ENCODE peak calls at places on chromosomes 12 and 14, in six cellular contexts. One of them, this sample, is unnamed.

GRCh38 chr14:78254911-78255431 is 84.8 kb downstream of the NRXN3 start:
- DNase-seq in PC-3: peak
- DNase-seq in neural progenitor cell: no peak
- DNase-seq in HCT116: no peak
- DNase-seq in GM23338: no peak
- DNase-seq in MM.1S: peak
- DNase-seq in this sample: no peak

GRCh38 chr14:86646688-86647687 is 1117.0 kb downstream of the FLRT2 start:
- DNase-seq in PC-3: peak
- DNase-seq in neural progenitor cell: no peak
- DNase-seq in HCT116: no peak
- DNase-seq in GM23338: peak
- DNase-seq in MM.1S: peak
- DNase-seq in this sample: no peak

GRCh38 chr12:89069431-89069830 is 282.9 kb downstream of the DUSP6 start:
- DNase-seq in PC-3: no peak
- DNase-seq in neural progenitor cell: no peak
- DNase-seq in HCT116: no peak
- DNase-seq in GM23338: no peak
- DNase-seq in MM.1S: no peak
- DNase-seq in this sample: no peak

GRCh38 chr12:13124661-13125505 is 21.4 kb upstream of the GSG1 start:
- DNase-seq in PC-3: peak
- DNase-seq in neural progenitor cell: peak
- DNase-seq in HCT116: no peak
- DNase-seq in GM23338: peak
- DNase-seq in MM.1S: no peak
- DNase-seq in this sample: peak

GRCh38 chr14:96368534-96368933 is 5.2 kb downstream of the GSKIP start:
- DNase-seq in PC-3: no peak
- DNase-seq in neural progenitor cell: no peak
- DNase-seq in HCT116: no peak
- DNase-seq in GM23338: peak
- DNase-seq in MM.1S: no peak
- DNase-seq in this sample: no peak

GRCh38 chr12:89783321-89784060 is 74.9 kb upstream of the ATP2B1 start:
- DNase-seq in PC-3: peak
- DNase-seq in neural progenitor cell: no peak
- DNase-seq in HCT116: no peak
- DNase-seq in GM23338: peak
- DNase-seq in MM.1S: no peak
- DNase-seq in this sample: peak

GRCh38 chr12:64323476-64324225 is 66.9 kb downstream of the C12orf56 start:
- DNase-seq in PC-3: no peak
- DNase-seq in neural progenitor cell: no peak
- DNase-seq in HCT116: no peak
- DNase-seq in GM23338: peak
- DNase-seq in MM.1S: no peak
- DNase-seq in this sample: no peak

GRCh38 chr12:104649913-104650312 is 193.2 kb downstream of the CHST11 start:
- DNase-seq in PC-3: no peak
- DNase-seq in neural progenitor cell: no peak
- DNase-seq in HCT116: no peak
- DNase-seq in GM23338: no peak
- DNase-seq in MM.1S: no peak
- DNase-seq in this sample: no peak

GRCh38 chr12:88111074-88111652 is 30.7 kb downstream of the CEP290 start:
- DNase-seq in PC-3: peak
- DNase-seq in neural progenitor cell: peak
- DNase-seq in HCT116: peak
- DNase-seq in GM23338: peak
- DNase-seq in MM.1S: peak
- DNase-seq in this sample: peak

GRCh38 chr12:51959211-51959610 is 7.7 kb downstream of the ACVR1B start:
- DNase-seq in PC-3: no peak
- DNase-seq in neural progenitor cell: no peak
- DNase-seq in HCT116: no peak
- DNase-seq in GM23338: no peak
- DNase-seq in MM.1S: no peak
- DNase-seq in this sample: no peak

GRCh38 chr12:64968989-64969819 is 144.8 kb downstream of the TBC1D30 start:
- DNase-seq in PC-3: peak
- DNase-seq in neural progenitor cell: peak
- DNase-seq in HCT116: peak
- DNase-seq in GM23338: peak
- DNase-seq in MM.1S: peak
- DNase-seq in this sample: no peak

GRCh38 chr14:88960528-88960927 is 136.1 kb downstream of the TTC8 start:
- DNase-seq in PC-3: no peak
- DNase-seq in neural progenitor cell: no peak
- DNase-seq in HCT116: no peak
- DNase-seq in GM23338: no peak
- DNase-seq in MM.1S: no peak
- DNase-seq in this sample: no peak

GRCh38 chr12:75725505-75726120 is 214.2 kb upstream of the KRR1 start:
- DNase-seq in PC-3: peak
- DNase-seq in neural progenitor cell: no peak
- DNase-seq in HCT116: peak
- DNase-seq in GM23338: no peak
- DNase-seq in MM.1S: no peak
- DNase-seq in this sample: no peak

GRCh38 chr12:122825773-122826724 is 9.2 kb upstream of the HIP1R start:
- DNase-seq in PC-3: peak
- DNase-seq in neural progenitor cell: peak
- DNase-seq in HCT116: no peak
- DNase-seq in GM23338: peak
- DNase-seq in MM.1S: no peak
- DNase-seq in this sample: peak
- H3K4me3 ChIP-seq in PC-3: peak
- H3K4me3 ChIP-seq in neural progenitor cell: peak
- H3K4me3 ChIP-seq in HCT116: no peak
- H3K4me3 ChIP-seq in GM23338: peak
- H3K4me3 ChIP-seq in MM.1S: no peak
- H3K4me3 ChIP-seq in this sample: peak

GRCh38 chr14:100056431-100056830 is 8.8 kb upstream of the EVL start:
- DNase-seq in PC-3: no peak
- DNase-seq in neural progenitor cell: no peak
- DNase-seq in HCT116: no peak
- DNase-seq in GM23338: no peak
- DNase-seq in MM.1S: no peak
- DNase-seq in this sample: no peak

GRCh38 chr14:100056964-100057817 is 8.0 kb upstream of the EVL start:
- DNase-seq in PC-3: peak
- DNase-seq in neural progenitor cell: no peak
- DNase-seq in HCT116: no peak
- DNase-seq in GM23338: peak
- DNase-seq in MM.1S: peak
- DNase-seq in this sample: no peak

GRCh38 chr14:100058777-100059432 is 6.3 kb upstream of the EVL start:
- DNase-seq in PC-3: no peak
- DNase-seq in neural progenitor cell: no peak
- DNase-seq in HCT116: no peak
- DNase-seq in GM23338: no peak
- DNase-seq in MM.1S: peak
- DNase-seq in this sample: no peak

GRCh38 chr14:100060766-100061165 is 4.5 kb upstream of the EVL start:
- DNase-seq in PC-3: no peak
- DNase-seq in neural progenitor cell: no peak
- DNase-seq in HCT116: no peak
- DNase-seq in GM23338: no peak
- DNase-seq in MM.1S: no peak
- DNase-seq in this sample: no peak

DNA sequence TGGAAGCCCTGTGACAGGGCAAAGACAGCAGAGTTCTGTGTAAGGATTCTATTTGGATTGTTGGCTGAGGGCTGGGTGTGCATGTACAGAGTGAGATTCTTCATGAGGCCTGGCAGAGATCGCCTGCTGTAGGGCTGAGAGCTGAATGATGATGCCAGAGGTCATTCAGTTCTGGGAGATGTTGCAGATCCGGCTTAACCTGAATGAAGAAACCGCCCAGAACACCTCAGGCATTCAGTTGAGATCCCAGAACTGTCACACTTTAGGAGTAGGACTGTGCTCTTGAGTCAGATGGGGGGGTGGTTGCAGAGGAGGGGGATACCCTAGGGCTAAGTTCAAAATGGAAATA is 5.8 kb upstream of the EVL start:
- DNase-seq in PC-3: peak
- DNase-seq in neural progenitor cell: no peak
- DNase-seq in HCT116: no peak
- DNase-seq in GM23338: no peak
- DNase-seq in MM.1S: no peak
- DNase-seq in this sample: peak
- TF ChIP-seq EZH2phosphoT487 in PC-3: no peak
- TF ChIP-seq EZH2phosphoT487 in neural progenitor cell: no peak
- TF ChIP-seq EZH2phosphoT487 in HCT116: no peak
- TF ChIP-seq EZH2phosphoT487 in GM23338: no peak
- TF ChIP-seq EZH2phosphoT487 in MM.1S: no peak
- TF ChIP-seq EZH2phosphoT487 in this sample: no peak

GRCh38 chr14:56797003-56797568 is 13.2 kb downstream of the OTX2 start:
- DNase-seq in PC-3: no peak
- DNase-seq in neural progenitor cell: no peak
- DNase-seq in HCT116: no peak
- DNase-seq in GM23338: peak
- DNase-seq in MM.1S: no peak
- DNase-seq in this sample: no peak
- TF ChIP-seq EZH2 in PC-3: no peak
- TF ChIP-seq EZH2 in neural progenitor cell: peak
- TF ChIP-seq EZH2 in HCT116: no peak
- TF ChIP-seq EZH2 in GM23338: no peak
- TF ChIP-seq EZH2 in MM.1S: no peak
- TF ChIP-seq EZH2 in this sample: no peak

GRCh38 chr12:106282457-106283097 is 20.0 kb upstream of the TCP11L2 start:
- DNase-seq in PC-3: peak
- DNase-seq in neural progenitor cell: peak
- DNase-seq in HCT116: peak
- DNase-seq in GM23338: peak
- DNase-seq in MM.1S: peak
- DNase-seq in this sample: peak
- H3K4me3 ChIP-seq in PC-3: no peak
- H3K4me3 ChIP-seq in neural progenitor cell: no peak
- H3K4me3 ChIP-seq in HCT116: no peak
- H3K4me3 ChIP-seq in GM23338: no peak
- H3K4me3 ChIP-seq in MM.1S: no peak
- H3K4me3 ChIP-seq in this sample: no peak

DNA sequence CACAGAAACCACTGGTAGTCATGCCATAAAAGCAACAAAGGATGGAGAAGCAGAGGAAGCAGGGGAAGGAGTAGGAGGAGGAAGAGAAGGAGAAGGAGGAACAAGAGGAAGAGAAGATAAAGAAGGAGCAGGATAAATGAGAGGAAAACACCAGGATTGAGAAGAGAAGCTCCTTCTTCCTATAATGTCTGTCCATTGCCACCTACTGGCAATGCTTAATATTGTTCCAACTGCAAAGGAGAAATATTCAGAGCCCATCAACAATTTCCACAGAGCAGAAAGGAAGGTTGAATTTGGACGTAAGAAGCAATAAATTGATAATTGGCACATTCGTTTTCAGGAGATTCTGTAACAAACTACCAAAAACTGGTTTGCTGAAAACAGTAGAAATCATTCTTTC is 898.4 kb downstream of the SLC16A7 start:
- DNase-seq in PC-3: peak
- DNase-seq in neural progenitor cell: peak
- DNase-seq in HCT116: peak
- DNase-seq in GM23338: peak
- DNase-seq in MM.1S: peak
- DNase-seq in this sample: peak
- TF ChIP-seq EZH2phosphoT487 in PC-3: no peak
- TF ChIP-seq EZH2phosphoT487 in neural progenitor cell: no peak
- TF ChIP-seq EZH2phosphoT487 in HCT116: no peak
- TF ChIP-seq EZH2phosphoT487 in GM23338: no peak
- TF ChIP-seq EZH2phosphoT487 in MM.1S: no peak
- TF ChIP-seq EZH2phosphoT487 in this sample: no peak

GRCh38 chr12:31119531-31120211 is 46.0 kb downstream of the DDX11 start:
- DNase-seq in PC-3: no peak
- DNase-seq in neural progenitor cell: peak
- DNase-seq in HCT116: no peak
- DNase-seq in GM23338: no peak
- DNase-seq in MM.1S: no peak
- DNase-seq in this sample: no peak
- TF ChIP-seq EZH2 in PC-3: no peak
- TF ChIP-seq EZH2 in neural progenitor cell: no peak
- TF ChIP-seq EZH2 in HCT116: no peak
- TF ChIP-seq EZH2 in GM23338: no peak
- TF ChIP-seq EZH2 in MM.1S: no peak
- TF ChIP-seq EZH2 in this sample: no peak

DNA sequence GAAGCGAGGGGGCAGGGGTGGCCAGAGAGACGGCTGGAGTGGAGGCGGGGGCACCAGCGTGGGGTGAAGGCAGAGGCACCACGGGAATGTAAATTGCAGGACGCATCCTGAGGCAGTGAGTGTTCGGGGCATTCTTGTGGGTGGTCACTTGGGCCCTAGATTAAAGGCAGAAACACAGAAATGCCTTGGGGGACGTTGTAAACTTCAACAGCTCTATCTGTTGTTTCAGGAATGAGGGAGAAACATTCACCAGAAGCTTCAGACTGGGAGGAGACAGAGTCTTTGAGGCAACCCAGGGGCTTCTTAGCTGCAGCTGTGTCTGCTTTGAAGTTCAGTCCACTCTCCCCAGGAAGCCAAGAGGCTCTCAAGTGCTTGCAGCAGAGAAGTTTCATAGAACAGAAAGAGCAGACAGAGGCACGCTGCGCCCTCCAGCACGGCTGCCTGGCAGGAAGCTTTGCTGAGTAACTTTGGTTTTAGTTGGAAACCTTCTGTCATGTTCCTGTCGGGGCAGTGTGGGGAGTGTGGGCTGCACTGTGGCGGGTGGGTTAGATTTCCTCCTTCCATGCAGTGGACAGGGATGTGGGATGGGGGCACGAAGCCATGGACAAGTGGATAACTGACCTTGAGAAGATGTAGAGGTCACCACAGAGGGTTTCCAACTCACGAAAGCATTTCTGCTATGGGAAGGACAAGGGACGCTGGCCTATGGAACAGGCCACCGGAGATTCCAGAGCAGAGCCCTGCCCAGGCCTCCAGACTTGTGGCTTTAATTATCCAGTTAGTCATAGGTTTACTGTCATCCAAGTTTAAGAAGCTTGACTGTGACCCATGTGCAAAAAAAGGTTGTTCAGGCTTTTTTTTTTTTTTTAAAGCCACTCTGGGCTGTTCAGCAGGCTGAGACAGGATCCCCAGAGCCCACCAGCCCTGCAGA is 107.6 kb downstream of the ARF6 start:
- DNase-seq in PC-3: peak
- DNase-seq in neural progenitor cell: peak
- DNase-seq in HCT116: peak
- DNase-seq in GM23338: peak
- DNase-seq in MM.1S: peak
- DNase-seq in this sample: peak
- H3K4me3 ChIP-seq in PC-3: peak
- H3K4me3 ChIP-seq in neural progenitor cell: no peak
- H3K4me3 ChIP-seq in HCT116: peak
- H3K4me3 ChIP-seq in GM23338: peak
- H3K4me3 ChIP-seq in MM.1S: peak
- H3K4me3 ChIP-seq in this sample: no peak

DNA sequence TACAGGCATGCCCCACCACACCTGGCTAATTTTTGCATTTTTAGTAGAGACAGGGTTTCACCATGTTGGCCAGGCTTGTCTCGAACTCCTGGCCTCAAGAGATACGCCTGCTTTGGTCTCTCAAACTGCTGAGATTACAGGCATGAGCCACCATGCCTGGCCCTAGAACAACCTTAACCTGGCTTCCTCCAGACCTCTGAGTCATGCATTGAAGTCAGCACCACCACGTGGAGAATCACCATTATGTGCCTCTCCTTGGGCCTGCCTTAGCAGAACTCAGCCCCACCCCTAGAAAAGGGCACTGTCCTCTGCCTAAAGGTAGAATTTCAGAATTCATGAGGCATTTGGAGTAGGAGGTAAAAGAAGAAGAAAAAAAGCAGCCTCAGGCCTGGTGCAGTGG is 49.0 kb downstream of the LIMA1 start:
- DNase-seq in PC-3: peak
- DNase-seq in neural progenitor cell: no peak
- DNase-seq in HCT116: peak
- DNase-seq in GM23338: peak
- DNase-seq in MM.1S: no peak
- DNase-seq in this sample: no peak
- TF ChIP-seq EZH2phosphoT487 in PC-3: no peak
- TF ChIP-seq EZH2phosphoT487 in neural progenitor cell: no peak
- TF ChIP-seq EZH2phosphoT487 in HCT116: no peak
- TF ChIP-seq EZH2phosphoT487 in GM23338: no peak
- TF ChIP-seq EZH2phosphoT487 in MM.1S: no peak
- TF ChIP-seq EZH2phosphoT487 in this sample: no peak

This sample was measured in hepatocyte.